ENCODE peak calls at places on chromosomes 3 and 15, in six cellular contexts. C is A549, Y is IMR-90, V is HEK293T, U is K562, O is HepG2. L is an unnamed sample.

GRCh38 chr3:27559835-27560234 is 75.7 kb upstream of the SLC4A7 start:
- DNase-seq in C (no peak), Y (peak), V (no peak), U (no peak), O (no peak), L (no peak)

GRCh38 chr3:195524171-195524896 is 18.8 kb downstream of the PPP1R2 start:
- DNase-seq in C (no peak), Y (no peak), V (no peak), U (no peak), O (no peak), L (no peak)

GRCh38 chr3:124569761-124570160 is 160.5 kb upstream of the UMPS start:
- DNase-seq in C (no peak), Y (no peak), V (no peak), U (no peak), O (no peak), L (no peak)

GRCh38 chr15:59691194-59691805 is 2.2 kb upstream of the BNIP2 start:
- DNase-seq in C (peak), Y (peak), V (no peak), U (no peak), O (peak), L (peak)

GRCh38 chr3:52244061-52244628 is 1.4 kb upstream of the PPM1M start:
- DNase-seq in C (no peak), Y (peak), V (no peak), U (no peak), O (no peak), L (peak)

GRCh38 chr15:29570931-29571727 is 251.1 kb downstream of the TJP1 start:
- DNase-seq in C (peak), Y (no peak), V (peak), U (no peak), O (no peak), L (no peak)

GRCh38 chr3:47096955-47097354 is 67.0 kb downstream of the SETD2 start:
- DNase-seq in C (peak), Y (peak), V (no peak), U (no peak), O (no peak), L (no peak)

GRCh38 chr3:99781761-99782160 is 35.9 kb upstream of the CMSS1 start:
- DNase-seq in C (no peak), Y (peak), V (no peak), U (no peak), O (no peak), L (no peak)

GRCh38 chr15:60582370-60583036 is 103.6 kb upstream of the ICE2 start:
- DNase-seq in C (no peak), Y (peak), V (no peak), U (no peak), O (peak), L (no peak)

GRCh38 chr3:29494305-29495036 is 213.6 kb downstream of the RBMS3 start:
- DNase-seq in C (no peak), Y (peak), V (no peak), U (no peak), O (no peak), L (no peak)

GRCh38 chr3:147397155-147397888 is 9.0 kb downstream of the ZIC4 start:
- DNase-seq in C (no peak), Y (no peak), V (no peak), U (no peak), O (no peak), L (no peak)

GRCh38 chr3:134441321-134441720 is 44.5 kb downstream of the ANAPC13 start:
- DNase-seq in C (no peak), Y (peak), V (no peak), U (no peak), O (no peak), L (no peak)

GRCh38 chr3:126303272-126303671 is 53.9 kb downstream of the KLF15 start:
- DNase-seq in C (no peak), Y (no peak), V (no peak), U (no peak), O (no peak), L (no peak)

GRCh38 chr3:126306397-126306796 is 50.8 kb downstream of the KLF15 start:
- DNase-seq in C (no peak), Y (no peak), V (no peak), U (no peak), O (no peak), L (no peak)

GRCh38 chr3:126305427-126305826 is 51.8 kb downstream of the KLF15 start:
- DNase-seq in C (no peak), Y (peak), V (no peak), U (no peak), O (no peak), L (no peak)

GRCh38 chr3:126304704-126305103 is 52.5 kb downstream of the KLF15 start:
- DNase-seq in C (no peak), Y (peak), V (no peak), U (no peak), O (no peak), L (no peak)

DNA sequence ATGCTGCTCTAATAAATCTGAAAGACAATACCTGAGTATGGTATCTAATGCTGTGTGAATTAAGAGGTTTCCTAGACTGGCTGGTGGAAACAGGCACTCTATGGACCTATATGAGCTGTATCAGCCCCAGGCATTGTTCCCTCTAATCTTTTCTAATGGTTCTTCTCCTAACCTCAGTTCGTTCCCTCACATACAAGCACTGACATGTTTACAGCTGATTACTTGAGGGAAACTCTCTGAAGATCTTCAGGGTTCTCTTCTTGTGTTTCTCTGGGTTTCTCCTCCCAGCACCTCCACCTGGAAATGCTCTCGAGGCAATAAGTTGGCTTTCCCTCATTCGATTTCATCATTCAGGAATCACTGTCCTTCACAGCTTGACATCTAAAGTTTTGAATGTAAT is 52.9 kb downstream of the KLF15 start:
- DNase-seq in C (no peak), Y (no peak), V (no peak), U (no peak), O (no peak), L (no peak)
- TF ChIP-seq BHLHE40 in C (no peak), Y (no peak), V (no peak), U (no peak), O (no peak), L (no peak)

GRCh38 chr3:140053011-140053702 is 118.2 kb downstream of the CLSTN2 start:
- DNase-seq in C (no peak), Y (no peak), V (no peak), U (no peak), O (no peak), L (no peak)
- TF ChIP-seq BHLHE40 in C (no peak), Y (no peak), V (no peak), U (no peak), O (no peak), L (no peak)

GRCh38 chr3:116253511-116253910 is 191.8 kb downstream of the LSAMP start:
- DNase-seq in C (no peak), Y (no peak), V (no peak), U (no peak), O (no peak), L (no peak)
- TF ChIP-seq BHLHE40 in C (no peak), Y (no peak), V (no peak), U (no peak), O (no peak), L (no peak)

GRCh38 chr3:62601238-62601856 is 228.0 kb upstream of the FEZF2 start:
- DNase-seq in C (no peak), Y (peak), V (no peak), U (no peak), O (no peak), L (no peak)
- TF ChIP-seq BHLHE40 in C (no peak), Y (peak), V (no peak), U (no peak), O (no peak), L (no peak)